ENCODE peak calls at places on chromosomes 7 and 10, in seven cellular contexts. R is GM23338, D is cardiac fibroblast, M is fibroblast of mammary gland, T is psoas muscle, O is astrocyte, Q is right lobe of liver. U is an unnamed sample.
A peak's percentile ranks its signal among the peaks of the same experiment; 100 is the strongest.

GRCh38 chr7:108127461-108127860 is 2.7 kb downstream of the LAMB4 start:
- DNase-seq in R (no peak), D (no peak), M (no peak), T (no peak), O (no peak), Q (no peak), U (no peak)

GRCh38 chr7:111438369-111439289 is 123.7 kb downstream of the IMMP2L start:
- DNase-seq in R (no peak), D (peak; percentile 81), M (peak; percentile 69), T (no peak), O (peak; percentile 80), Q (no peak), U (no peak)

GRCh38 chr10:88260329-88261051 is 322.6 kb downstream of the RNLS start:
- DNase-seq in R (no peak), D (no peak), M (no peak), T (no peak), O (no peak), Q (no peak), U (no peak)

GRCh38 chr10:10642741-10643280 is 374.9 kb upstream of the CELF2 start:
- DNase-seq in R (peak; percentile 14), D (peak; percentile 30), M (peak; percentile 23), T (peak; percentile 23), O (peak; percentile 4), Q (no peak), U (no peak)

GRCh38 chr7:3722396-3722846 is 421.4 kb downstream of the SDK1 start:
- DNase-seq in R (peak; percentile 91), D (peak; percentile 44), M (no peak), T (no peak), O (peak; percentile 12), Q (no peak), U (no peak)

GRCh38 chr7:12674861-12675260 is 12.6 kb upstream of the ARL4A start:
- DNase-seq in R (peak; percentile 83), D (peak; percentile 71), M (peak; percentile 69), T (no peak), O (no peak), Q (no peak), U (peak; percentile 29)

GRCh38 chr7:101538596-101539459 is 90.3 kb downstream of the MYL10 start:
- DNase-seq in R (peak; percentile 85), D (peak; percentile 53), M (peak; percentile 24), T (peak; percentile 52), O (no peak), Q (peak; percentile 63), U (peak; percentile 63)

GRCh38 chr10:24966962-24967361 is 14.6 kb upstream of the PRTFDC1 start:
- DNase-seq in R (no peak), D (no peak), M (no peak), T (no peak), O (no peak), Q (no peak), U (no peak)

GRCh38 chr7:123673137-123673732 is 17.6 kb downstream of the LMOD2 start:
- DNase-seq in R (no peak), D (no peak), M (no peak), T (no peak), O (no peak), Q (no peak), U (no peak)

GRCh38 chr7:80781146-80781545 is 137.7 kb downstream of the SEMA3C start:
- DNase-seq in R (no peak), D (no peak), M (no peak), T (no peak), O (no peak), Q (no peak), U (no peak)

GRCh38 chr10:97759157-97759980 is 12.4 kb downstream of the SFRP5 start:
- DNase-seq in R (peak; percentile 92), D (peak; percentile 62), M (peak; percentile 61), T (peak; percentile 49), O (peak; percentile 22), Q (peak; percentile 69), U (peak; percentile 71)

GRCh38 chr7:8261711-8262695 is at the start of gene ICA1:
- DNase-seq in R (peak; percentile 89), D (peak; percentile 10), M (peak; percentile 13), T (peak; percentile 57), O (peak; percentile 20), Q (peak; percentile 69), U (peak; percentile 91)

GRCh38 chr10:101901340-101901739 is 57.7 kb upstream of the KCNIP2 start:
- DNase-seq in R (peak; percentile 62), D (no peak), M (no peak), T (no peak), O (no peak), Q (no peak), U (no peak)
- TF ChIP-seq CTCF in R (no peak), D (no peak), M (no peak), T (no peak), O (no peak), Q (no peak), U (no peak)

GRCh38 chr7:25951414-25952276 is 200.4 kb upstream of the NFE2L3 start:
- DNase-seq in R (peak; percentile 44), D (no peak), M (no peak), T (no peak), O (no peak), Q (no peak), U (peak; percentile 24)

GRCh38 chr7:25952277-25953057 is 199.5 kb upstream of the NFE2L3 start:
- DNase-seq in R (peak; percentile 37), D (no peak), M (no peak), T (no peak), O (no peak), Q (peak; percentile 76), U (peak; percentile 73)

GRCh38 chr7:25947669-25948516 is 204.1 kb upstream of the NFE2L3 start:
- DNase-seq in R (no peak), D (no peak), M (no peak), T (no peak), O (no peak), Q (no peak), U (no peak)

GRCh38 chr7:25950488-25951413 is 201.2 kb upstream of the NFE2L3 start:
- DNase-seq in R (peak; percentile 97), D (peak; percentile 23), M (peak; percentile 85), T (peak; percentile 90), O (peak; percentile 24), Q (peak; percentile 95), U (peak; percentile 96)

DNA sequence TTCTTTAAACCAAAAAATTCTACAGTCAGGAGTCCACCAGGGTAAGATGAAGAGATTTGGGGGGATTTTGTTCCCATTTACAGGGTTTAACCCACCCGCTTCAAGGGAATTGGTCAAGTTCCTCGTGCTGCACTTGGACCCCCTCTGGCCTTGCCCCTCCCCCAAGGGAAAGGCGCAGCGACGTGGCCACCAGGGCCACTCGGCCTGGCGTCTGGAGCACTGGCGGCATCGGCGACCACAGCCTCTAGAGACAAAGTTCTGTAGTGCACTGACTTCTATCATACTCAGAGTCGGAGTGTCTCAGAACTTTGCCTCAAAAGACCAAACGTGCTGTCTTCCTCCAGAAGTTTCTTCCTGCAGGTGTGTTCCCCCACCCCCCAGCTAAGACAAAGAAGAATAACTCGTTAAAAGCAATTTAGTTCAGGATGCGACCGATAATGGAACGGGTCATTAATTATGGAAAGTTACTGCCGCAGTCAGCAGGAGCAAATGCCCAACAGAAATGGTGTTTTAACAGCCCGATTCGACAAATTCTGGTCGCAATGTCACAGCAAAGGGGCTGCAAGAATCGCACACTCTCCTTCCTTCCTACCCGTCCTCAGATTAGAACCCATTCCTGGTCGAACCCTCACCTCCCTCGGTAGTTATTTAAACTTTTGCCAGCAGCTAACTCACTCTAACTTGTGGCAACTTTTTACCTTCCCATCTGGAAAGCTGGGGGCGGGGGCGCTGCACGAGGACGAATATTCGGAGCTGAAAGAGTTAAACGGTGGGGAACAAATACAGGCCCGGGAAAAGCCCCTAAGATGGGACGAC is 202.1 kb upstream of the NFE2L3 start:
- DNase-seq in R (peak; percentile 62), D (no peak), M (no peak), T (no peak), O (no peak), Q (peak; percentile 47), U (no peak)
- TF ChIP-seq CTCF in R (no peak), D (no peak), M (no peak), T (no peak), O (no peak), Q (no peak), U (no peak)

DNA sequence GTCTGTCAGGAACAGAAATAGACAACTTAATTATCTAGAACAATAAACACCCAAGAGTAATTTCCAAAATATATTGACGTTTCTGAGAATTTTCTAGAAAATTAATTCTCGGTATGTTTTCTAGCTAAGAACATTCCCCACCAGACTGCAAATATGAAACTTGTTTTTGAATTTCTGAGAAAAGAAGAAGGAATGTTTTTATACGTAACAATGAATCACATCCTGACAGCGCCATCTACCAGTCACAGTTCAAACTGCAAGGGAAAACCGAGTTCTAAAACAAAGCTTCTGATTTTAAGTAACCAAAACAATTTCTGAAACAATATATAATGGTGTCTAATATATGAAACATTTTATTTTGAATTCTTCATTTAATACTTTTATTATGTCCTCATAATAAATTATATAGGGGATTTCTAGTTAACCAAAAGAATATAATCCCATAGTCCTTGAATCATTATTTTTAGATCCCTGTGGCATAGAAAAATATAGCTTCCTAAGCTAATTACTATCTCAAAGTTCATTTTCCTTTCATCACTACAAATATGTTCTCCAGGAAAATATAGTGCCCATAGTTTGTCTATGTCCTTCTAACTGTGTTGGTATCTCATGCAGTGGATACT is 34.5 kb upstream of the MEOX2 start:
- DNase-seq in R (peak; percentile 55), D (peak; percentile 87), M (peak; percentile 68), T (no peak), O (peak; percentile 10), Q (no peak), U (peak; percentile 62)
- TF ChIP-seq CTCF in R (peak; percentile 94), D (peak; percentile 77), M (peak; percentile 87), T (peak; percentile 51), O (peak; percentile 86), Q (peak; percentile 86), U (peak; percentile 85)

DNA sequence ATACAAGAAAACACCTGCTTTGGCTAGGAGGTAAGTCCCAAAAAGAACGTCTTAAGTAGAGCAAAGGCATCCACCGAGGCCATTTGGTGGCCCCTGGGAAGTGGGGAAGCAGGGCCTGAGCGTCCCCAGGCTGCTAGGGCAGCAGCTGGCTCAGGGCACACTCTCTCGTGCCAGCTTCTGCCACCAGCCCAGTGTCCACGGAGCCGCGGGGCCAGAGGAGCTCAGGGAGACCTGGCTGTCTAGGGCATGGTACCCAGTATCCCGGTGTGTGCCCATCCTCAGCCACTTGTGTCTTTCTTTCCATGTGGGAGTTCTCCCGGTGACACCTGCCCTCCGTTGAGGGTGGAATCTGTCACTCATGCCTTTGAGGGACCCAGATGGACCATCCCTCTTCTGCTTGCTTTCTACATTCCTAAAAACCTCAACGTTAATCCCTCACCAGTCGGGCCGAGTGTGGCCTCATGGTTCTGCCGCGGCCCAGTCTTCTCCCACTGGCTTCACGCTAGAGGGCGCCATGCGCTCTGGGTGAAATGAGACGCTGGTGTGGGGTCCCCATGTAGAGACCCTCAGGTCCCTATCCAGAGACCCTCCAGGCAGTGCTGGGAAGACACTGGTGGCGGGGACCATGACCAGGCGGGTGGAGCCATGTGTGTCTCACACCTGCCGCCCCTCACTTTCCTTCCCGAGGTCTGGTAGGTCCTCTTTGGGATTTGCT is 9.5 kb upstream of the AP5Z1 start:
- DNase-seq in R (peak; percentile 69), D (no peak), M (no peak), T (no peak), O (no peak), Q (no peak), U (no peak)
- TF ChIP-seq CTCF in R (peak; percentile 61), D (peak; percentile 21), M (peak; percentile 22), T (peak; percentile 13), O (no peak), Q (no peak), U (no peak)

DNA sequence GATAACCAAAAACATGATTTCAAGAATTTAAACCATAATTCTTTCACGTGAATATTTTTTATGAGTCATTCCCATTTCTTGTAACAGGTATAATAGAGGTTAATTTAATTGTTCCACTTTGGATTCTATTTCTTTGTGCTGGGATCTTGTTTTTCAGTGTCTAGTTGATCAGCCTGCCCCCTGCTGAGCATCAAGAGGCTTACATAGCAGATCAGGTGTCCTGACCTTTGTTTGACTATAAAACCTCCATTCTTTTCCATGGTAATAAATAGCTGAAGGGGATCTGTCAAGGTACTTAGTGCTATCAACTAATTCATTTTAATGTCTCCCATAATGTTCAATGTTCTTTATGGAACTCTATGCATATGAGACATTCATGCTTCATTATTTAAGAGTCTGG is 4.9 kb downstream of the COL17A1 start:
- DNase-seq in R (peak; percentile 67), D (peak; percentile 55), M (peak; percentile 47), T (no peak), O (no peak), Q (no peak), U (no peak)
- TF ChIP-seq CTCF in R (peak; percentile 37), D (peak; percentile 48), M (peak; percentile 50), T (peak; percentile 29), O (peak; percentile 24), Q (peak; percentile 27), U (no peak)